ENCODE peak calls at places on chromosome 16, in ten cellular contexts. N is WTC11, C is upper lobe of right lung, F is lung, R is AG04450, W is thyroid gland, I is Caco-2, V is glutamatergic neuron, A is activated B cell treated with CpG ODN at 0.5 μM for 24 hours, G is RWPE1. S is an unnamed sample.

GRCh38 chr16:7140899-7141298 is 191.7 kb upstream of the RBFOX1 start:
- DNase-seq in V (no peak), W (no peak), C (no peak), N (no peak), G (no peak), A (no peak), F (no peak), R (no peak), I (no peak), S (no peak)

GRCh38 chr16:12158428-12158827 is 181.9 kb downstream of the SNX29 start:
- DNase-seq in W (no peak), N (no peak), V (no peak), R (no peak), G (peak; percentile 61), F (no peak), I (no peak), A (no peak), C (peak; percentile 25), S (no peak)

GRCh38 chr16:14460726-14461125 is 169.3 kb downstream of the PARN start:
- DNase-seq in V (no peak), A (no peak), G (no peak), I (no peak), C (no peak), F (no peak), W (no peak), N (no peak), R (no peak), S (no peak)

GRCh38 chr16:88374736-88375135 is 8.0 kb upstream of the ZNF469 start:
- DNase-seq in N (peak; percentile 9), A (no peak), C (peak; percentile 47), V (peak; percentile 10), G (no peak), I (no peak), W (no peak), R (no peak), F (no peak), S (no peak)

GRCh38 chr16:5903797-5904196 is 806.2 kb upstream of the EEF2KMT start:
- DNase-seq in V (no peak), C (no peak), N (no peak), A (no peak), R (no peak), W (no peak), I (no peak), G (no peak), F (no peak), S (no peak)

GRCh38 chr16:52051773-52052172 is 495.2 kb downstream of the TOX3 start:
- DNase-seq in C (no peak), R (no peak), N (no peak), F (no peak), I (no peak), G (no peak), A (no peak), W (no peak), V (no peak), S (no peak)

GRCh38 chr16:55056585-55057520 is 126.2 kb downstream of the IRX5 start:
- DNase-seq in W (no peak), C (peak; percentile 42), N (peak; percentile 81), V (peak; percentile 78), I (peak; percentile 54), G (no peak), F (no peak), R (no peak), A (no peak), S (peak; percentile 43)

GRCh38 chr16:81279375-81279774 is 35.4 kb upstream of the GAN start:
- DNase-seq in C (no peak), V (no peak), W (no peak), G (no peak), F (no peak), A (no peak), I (no peak), N (no peak), R (no peak), S (no peak)

GRCh38 chr16:1486551-1487390 is 2.0 kb downstream of the PTX4 start:
- DNase-seq in V (no peak), I (no peak), R (no peak), C (no peak), W (no peak), A (no peak), F (no peak), N (no peak), G (no peak), S (no peak)

GRCh38 chr16:76970087-76970744 is 220.8 kb upstream of the MON1B start:
- DNase-seq in V (no peak), A (no peak), I (no peak), F (no peak), C (no peak), W (no peak), G (no peak), N (no peak), R (no peak), S (no peak)

GRCh38 chr16:1218061-1218929 is 6.8 kb downstream of the TPSG1 start:
- DNase-seq in N (no peak), W (no peak), V (no peak), G (no peak), I (no peak), C (no peak), F (no peak), A (no peak), R (no peak), S (no peak)

GRCh38 chr16:15049581-15050180 is 6.2 kb downstream of the NTAN1 start:
- DNase-seq in R (no peak), F (no peak), N (no peak), G (no peak), I (no peak), V (no peak), A (no peak), W (no peak), C (no peak), S (no peak)

GRCh38 chr16:2271848-2272461 is 4.0 kb upstream of the RNPS1 start:
- DNase-seq in I (no peak), A (no peak), V (no peak), G (no peak), R (no peak), C (peak; percentile 76), F (no peak), N (no peak), W (no peak), S (no peak)

GRCh38 chr16:50038756-50039529 is 13.9 kb downstream of the CNEP1R1 start:
- DNase-seq in I (no peak), V (no peak), A (no peak), G (no peak), C (peak; percentile 66), R (no peak), F (peak; percentile 65), W (peak; percentile 1), N (peak; percentile 17), S (no peak)

GRCh38 chr16:27596411-27596810 is 46.5 kb downstream of the KATNIP start:
- DNase-seq in W (no peak), V (no peak), F (no peak), R (no peak), A (no peak), I (no peak), G (no peak), N (no peak), C (no peak), S (no peak)

GRCh38 chr16:49599281-49599680 is 225.7 kb downstream of the C16orf78 start:
- DNase-seq in I (no peak), V (no peak), A (no peak), C (no peak), W (no peak), N (no peak), F (no peak), G (no peak), R (no peak), S (no peak)

GRCh38 chr16:76396977-76397376 is 119.8 kb downstream of the CNTNAP4 start:
- DNase-seq in W (no peak), R (no peak), I (no peak), C (no peak), V (no peak), G (no peak), N (no peak), A (no peak), F (no peak), S (no peak)

GRCh38 chr16:86968866-86969265 is 348.3 kb downstream of the C16orf95 start:
- DNase-seq in G (no peak), W (no peak), C (peak; percentile 46), V (no peak), I (no peak), R (no peak), A (no peak), F (no peak), N (no peak), S (no peak)

GRCh38 chr16:28987170-28987853 is 2.5 kb downstream of the LAT start:
- DNase-seq in V (no peak), C (no peak), N (no peak), G (no peak), F (no peak), W (no peak), I (no peak), R (no peak), A (no peak), S (no peak)

GRCh38 chr16:67936124-67936875 is at the start of gene PSMB10:
- DNase-seq in A (peak; percentile 68), C (peak; percentile 78), F (peak; percentile 52), N (peak; percentile 45), W (peak; percentile 40), V (peak; percentile 42), R (no peak), G (peak; percentile 51), I (peak; percentile 58), S (no peak)
- TF ChIP-seq CTCF in A (no peak), C (no peak), F (no peak), N (no peak), W (no peak), V (no peak), R (no peak), G (no peak), I (no peak), S (no peak)

GRCh38 chr16:17302620-17303019 is 168.1 kb downstream of the XYLT1 start:
- DNase-seq in G (no peak), W (no peak), N (no peak), R (no peak), F (no peak), V (no peak), I (no peak), C (no peak), A (no peak), S (no peak)
- TF ChIP-seq CTCF in G (no peak), W (no peak), N (no peak), R (no peak), F (no peak), V (no peak), I (no peak), C (no peak), A (no peak), S (no peak)

DNA sequence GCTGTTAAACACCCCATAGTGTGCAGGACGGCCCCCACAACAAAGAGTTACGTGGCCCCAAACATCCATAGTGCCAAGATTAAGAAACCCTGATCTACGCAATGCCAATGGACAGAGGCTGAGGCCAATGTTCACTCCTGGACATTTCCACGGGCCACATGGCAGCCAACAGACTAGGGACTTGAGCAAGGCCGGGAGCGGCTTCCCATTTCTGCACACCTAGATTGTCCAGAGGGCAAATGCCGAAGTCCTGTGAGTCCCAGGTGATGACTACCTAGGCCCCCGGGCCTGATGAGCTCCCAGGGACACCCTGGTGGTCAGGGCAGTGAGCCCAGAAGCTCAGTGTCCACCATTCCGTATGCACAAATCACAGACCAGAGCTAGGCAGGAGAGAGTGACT is 95.5 kb downstream of the AMFR start:
- DNase-seq in W (no peak), N (no peak), R (no peak), G (no peak), V (no peak), I (no peak), A (no peak), C (no peak), F (no peak), S (no peak)
- TF ChIP-seq CTCF in W (no peak), N (no peak), R (no peak), G (no peak), V (no peak), I (no peak), A (no peak), C (no peak), F (no peak), S (no peak)

GRCh38 chr16:58638148-58639036 is 8.8 kb upstream of the CNOT1 start:
- DNase-seq in F (no peak), I (peak; percentile 86), V (no peak), W (peak; percentile 4), N (peak; percentile 45), C (no peak), R (peak; percentile 83), G (peak; percentile 81), A (no peak), S (no peak)
- TF ChIP-seq CTCF in F (no peak), I (peak; percentile 83), V (no peak), W (no peak), N (no peak), C (peak; percentile 9), R (peak; percentile 67), G (peak; percentile 46), A (no peak), S (no peak)

S was measured in progenitor cell of endocrine pancreas.